ENCODE peak calls at places on chromosomes 11 and 22, in nine cellular contexts. J is stimulated activated CD4-positive, alpha-beta T cell treated with anti-CD3 and anti-CD28 coated beads, Interleukin-12 subunit alpha, Interleukin-12 subunit beta, amount 100 ng/mL, for 4 hours; Y is Caco-2; B is SHP77 treated with DMSO at 0.1 percent for 48 hours; L is activated CD8-positive, alpha-beta T cell treated with anti-CD3 and anti-CD28 coated beads for 36 hours; A is naive thymus-derived CD4-positive, alpha-beta T cell; G is aorta; R is posterior cingulate gyrus; N is ACHN. H is an unnamed sample.

GRCh38 chr11:2579315-2580060 is 120.3 kb downstream of the KCNQ1OT1 start:
- DNase-seq in R (peak), A (peak), J (no peak), L (no peak), G (peak), N (no peak), B (no peak), Y (no peak), H (no peak)

GRCh38 chr11:2762451-2762850 is 62.7 kb upstream of the KCNQ1OT1 start:
- DNase-seq in B (no peak), Y (no peak), G (peak), A (no peak), L (no peak), R (peak), N (no peak), J (no peak), H (no peak)

GRCh38 chr22:37089451-37089850 is 20.1 kb downstream of the TMPRSS6 start:
- DNase-seq in J (no peak), G (no peak), A (no peak), Y (no peak), L (no peak), N (peak), B (peak), R (no peak), H (no peak)

GRCh38 chr11:57368106-57368826 is 12.7 kb downstream of the PRG3 start:
- DNase-seq in J (no peak), L (no peak), G (no peak), B (no peak), N (no peak), Y (no peak), A (no peak), R (peak), H (no peak)

GRCh38 chr11:1671658-1672057 is 25.3 kb upstream of the KRTAP5-6 start:
- DNase-seq in A (no peak), G (no peak), N (no peak), B (no peak), Y (no peak), J (no peak), R (peak), L (no peak), H (no peak)

GRCh38 chr11:66429983-66430602 is 8.6 kb downstream of the MRPL11 start:
- DNase-seq in L (peak), B (peak), A (peak), G (peak), Y (peak), N (peak), J (peak), R (peak), H (peak)

GRCh38 chr11:101428918-101429317 is 154.9 kb downstream of the TRPC6 start:
- DNase-seq in A (no peak), G (no peak), J (no peak), Y (peak), R (no peak), N (peak), L (no peak), B (no peak), H (peak)

GRCh38 chr11:114280696-114281095 is 15.5 kb upstream of the NNMT start:
- DNase-seq in G (peak), R (peak), N (peak), J (no peak), Y (peak), B (peak), L (peak), A (no peak), H (peak)

GRCh38 chr22:23509571-23510302 is 70.4 kb downstream of the IGLL1 start:
- DNase-seq in Y (no peak), B (peak), L (no peak), J (no peak), N (no peak), R (peak), A (no peak), G (no peak), H (no peak)

GRCh38 chr11:68847395-68847794 is 5.7 kb upstream of the CPT1A start:
- DNase-seq in Y (no peak), R (no peak), G (no peak), N (no peak), J (no peak), A (no peak), B (no peak), L (no peak), H (no peak)

GRCh38 chr11:64877390-64878222 is 815 bp downstream of the EHD1 start:
- DNase-seq in A (no peak), R (no peak), Y (no peak), B (no peak), N (no peak), G (peak), L (peak), J (no peak), H (peak)

GRCh38 chr11:64869571-64870175 is 8.7 kb downstream of the EHD1 start:
- DNase-seq in J (no peak), L (no peak), N (no peak), A (no peak), Y (no peak), R (no peak), G (no peak), B (no peak), H (peak)

GRCh38 chr11:115304774-115305472 is 199.3 kb downstream of the CADM1 start:
- DNase-seq in R (no peak), Y (no peak), L (no peak), J (no peak), G (no peak), A (no peak), B (no peak), N (no peak), H (no peak)

GRCh38 chr22:39699631-39700348 is 129.2 kb downstream of the CACNA1I start:
- DNase-seq in L (no peak), Y (no peak), B (peak), R (no peak), J (no peak), G (no peak), A (no peak), N (no peak), H (no peak)

H was measured in GM12865.